ENCODE peak calls at places on chromosomes 5 and 9, in nine cellular contexts. G, Y, Q, L, W, S, U, K and V are unnamed samples.

GRCh38 chr5:176541338-176542134 is 4.3 kb upstream of the RNF44 start:
- DNase-seq in G (peak; percentile 85), Y (peak; percentile 73), Q (no peak), L (no peak), W (peak; percentile 55), S (peak; percentile 70), U (peak; percentile 66), K (no peak), V (peak; percentile 51)

GRCh38 chr9:28678097-28678496 is 1104.8 kb upstream of the C9orf72 start:
- DNase-seq in G (no peak), Y (no peak), Q (no peak), L (no peak), W (no peak), S (no peak), U (peak; percentile 49), K (no peak), V (no peak)

GRCh38 chr9:134591573-134591981 is 50.0 kb upstream of the COL5A1 start:
- DNase-seq in G (no peak), Y (no peak), Q (no peak), L (peak; percentile 53), W (no peak), S (peak; percentile 52), U (no peak), K (no peak), V (no peak)

GRCh38 chr5:132425009-132425937 is 55.8 kb downstream of the SLC22A5 start:
- DNase-seq in G (no peak), Y (no peak), Q (no peak), L (no peak), W (peak; percentile 65), S (no peak), U (no peak), K (peak; percentile 95), V (no peak)

GRCh38 chr9:34651876-34652602 is at the start of gene IL11RA:
- DNase-seq in G (peak; percentile 94), Y (peak; percentile 92), Q (no peak), L (peak; percentile 97), W (no peak), S (peak; percentile 95), U (no peak), K (peak; percentile 84), V (peak; percentile 96)

GRCh38 chr9:38138276-38138675 is 69.2 kb upstream of the SHB start:
- DNase-seq in G (peak; percentile 52), Y (no peak), Q (no peak), L (no peak), W (no peak), S (no peak), U (no peak), K (no peak), V (no peak)

GRCh38 chr9:125747053-125747764 is at the start of gene PBX3:
- DNase-seq in G (peak; percentile 83), Y (peak; percentile 79), Q (no peak), L (peak; percentile 78), W (peak; percentile 71), S (peak; percentile 53), U (peak; percentile 44), K (no peak), V (peak; percentile 56)

GRCh38 chr9:18379073-18379811 is 94.7 kb upstream of the ADAMTSL1 start:
- DNase-seq in G (no peak), Y (no peak), Q (no peak), L (no peak), W (no peak), S (no peak), U (no peak), K (peak; percentile 97), V (no peak)

GRCh38 chr5:79330071-79330470 is 94.1 kb downstream of the JMY start:
- DNase-seq in G (no peak), Y (no peak), Q (no peak), L (no peak), W (no peak), S (no peak), U (no peak), K (peak; percentile 18), V (no peak)

DNA sequence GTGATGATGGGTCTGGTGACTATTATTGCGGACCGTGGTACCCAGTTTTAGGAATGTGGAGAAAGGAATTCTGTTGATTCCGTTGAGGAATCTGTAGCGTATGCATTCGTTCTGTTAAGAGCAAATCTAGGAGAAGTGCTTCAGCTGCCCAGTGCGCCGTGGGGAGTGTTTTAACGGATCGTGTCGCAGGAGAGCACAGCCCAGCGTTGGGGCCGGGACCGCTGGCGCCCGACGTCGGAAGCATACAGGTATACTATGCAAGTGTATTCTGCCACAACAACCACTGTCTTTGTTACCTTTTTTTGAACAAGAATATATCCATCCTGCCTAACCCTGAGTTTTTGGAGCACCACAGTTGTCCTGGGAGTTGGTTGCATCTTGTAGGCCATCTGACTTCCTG is 42.7 kb downstream of the TENT4A start:
- DNase-seq in G (peak; percentile 36), Y (no peak), Q (no peak), L (peak; percentile 38), W (no peak), S (no peak), U (no peak), K (no peak), V (no peak)
- H3K36me3 ChIP-seq in G (peaks cover 63% of the 10 kb centered on the region), Y (peaks cover 42% of the 10 kb centered on the region), Q (peaks cover 50% of the 10 kb centered on the region), L (peaks cover 75% of the 10 kb centered on the region), W (peaks cover 33% of the 10 kb centered on the region), S (no peaks in the 10 kb centered on the region), U (peaks cover 66% of the 10 kb centered on the region), K (peaks cover 58% of the 10 kb centered on the region), V (peaks cover 80% of the 10 kb centered on the region)

DNA sequence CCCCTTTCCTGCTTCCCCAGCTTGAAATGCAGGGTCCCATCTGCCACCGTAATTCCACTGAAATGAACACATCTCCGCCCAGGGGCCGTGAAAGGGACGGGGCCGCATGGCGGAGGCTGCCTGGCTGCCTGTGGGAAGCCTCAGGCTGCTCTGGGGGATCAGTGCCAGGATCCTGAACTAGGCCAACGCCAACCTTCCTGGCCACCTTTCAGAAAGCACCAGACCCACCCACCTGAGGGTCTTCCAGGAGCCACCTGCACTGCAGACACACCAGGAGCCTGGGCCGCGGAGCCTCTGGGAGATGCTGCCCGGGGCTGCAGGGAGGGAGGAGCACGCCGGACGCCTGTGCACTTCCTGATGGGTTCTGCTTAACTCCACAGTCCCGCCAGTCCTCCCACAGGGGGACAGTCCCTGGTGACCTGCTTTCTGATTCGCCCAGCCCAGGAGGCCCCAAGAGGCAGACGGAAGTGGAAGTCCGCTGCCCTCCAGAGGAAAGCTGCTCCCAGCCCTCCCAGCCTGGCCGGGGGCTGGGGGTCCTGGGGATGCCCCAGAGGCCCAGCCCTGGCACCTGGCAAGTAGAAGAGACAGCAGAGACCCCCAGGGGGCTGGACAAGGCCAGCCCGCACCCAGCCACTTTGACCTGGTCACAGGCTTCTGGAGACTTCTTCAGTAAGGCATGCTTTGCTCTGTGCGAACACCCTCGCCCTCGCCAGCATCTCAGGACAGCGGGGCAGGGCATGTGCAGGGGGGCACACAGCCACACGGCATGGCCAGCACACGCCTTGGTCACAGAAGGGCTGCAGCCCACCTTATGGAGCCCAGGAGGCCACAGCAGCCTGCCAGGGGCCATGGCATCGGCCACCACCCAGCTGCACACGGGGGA is at the start of gene CARD9:
- DNase-seq in G (peak; percentile 82), Y (no peak), Q (no peak), L (no peak), W (no peak), S (no peak), U (no peak), K (no peak), V (no peak)
- H3K4me3 ChIP-seq in G (peak within 1 kb of the TSS; percentile 43), Y (no peak within 1 kb of the TSS), Q (peak within 1 kb of the TSS; percentile 28), L (peak within 1 kb of the TSS; percentile 6), W (peak within 1 kb of the TSS; percentile 60), S (peak within 1 kb of the TSS; percentile 24), U (no peak within 1 kb of the TSS), K (no peak within 1 kb of the TSS), V (peak within 1 kb of the TSS; percentile 22)

GRCh38 chr5:80860934-80861613 is 99.1 kb upstream of the RASGRF2 start:
- DNase-seq in G (no peak), Y (no peak), Q (no peak), L (no peak), W (no peak), S (no peak), U (no peak), K (peak; percentile 60), V (no peak)
- H3K36me3 ChIP-seq in G (no peaks in the 10 kb centered on the region), Y (no peaks in the 10 kb centered on the region), Q (no peaks in the 10 kb centered on the region), L (peaks cover 20% of the 10 kb centered on the region), W (no peaks in the 10 kb centered on the region), S (no peaks in the 10 kb centered on the region), U (no peaks in the 10 kb centered on the region), K (no peaks in the 10 kb centered on the region), V (no peaks in the 10 kb centered on the region)

GRCh38 chr9:127929044-127929979 is 1.3 kb downstream of the PIP5KL1 start:
- DNase-seq in G (no peak), Y (no peak), Q (no peak), L (no peak), W (no peak), S (no peak), U (no peak), K (no peak), V (no peak)

GRCh38 chr9:127925959-127926949 is 4.3 kb downstream of the PIP5KL1 start:
- DNase-seq in G (no peak), Y (no peak), Q (no peak), L (no peak), W (no peak), S (no peak), U (no peak), K (no peak), V (no peak)

GRCh38 chr9:127926961-127927456 is 3.6 kb downstream of the PIP5KL1 start:
- DNase-seq in G (no peak), Y (no peak), Q (no peak), L (no peak), W (no peak), S (no peak), U (no peak), K (no peak), V (no peak)

GRCh38 chr9:127928232-127929043 is 2.1 kb downstream of the PIP5KL1 start:
- DNase-seq in G (no peak), Y (no peak), Q (no peak), L (no peak), W (no peak), S (no peak), U (no peak), K (no peak), V (no peak)

DNA sequence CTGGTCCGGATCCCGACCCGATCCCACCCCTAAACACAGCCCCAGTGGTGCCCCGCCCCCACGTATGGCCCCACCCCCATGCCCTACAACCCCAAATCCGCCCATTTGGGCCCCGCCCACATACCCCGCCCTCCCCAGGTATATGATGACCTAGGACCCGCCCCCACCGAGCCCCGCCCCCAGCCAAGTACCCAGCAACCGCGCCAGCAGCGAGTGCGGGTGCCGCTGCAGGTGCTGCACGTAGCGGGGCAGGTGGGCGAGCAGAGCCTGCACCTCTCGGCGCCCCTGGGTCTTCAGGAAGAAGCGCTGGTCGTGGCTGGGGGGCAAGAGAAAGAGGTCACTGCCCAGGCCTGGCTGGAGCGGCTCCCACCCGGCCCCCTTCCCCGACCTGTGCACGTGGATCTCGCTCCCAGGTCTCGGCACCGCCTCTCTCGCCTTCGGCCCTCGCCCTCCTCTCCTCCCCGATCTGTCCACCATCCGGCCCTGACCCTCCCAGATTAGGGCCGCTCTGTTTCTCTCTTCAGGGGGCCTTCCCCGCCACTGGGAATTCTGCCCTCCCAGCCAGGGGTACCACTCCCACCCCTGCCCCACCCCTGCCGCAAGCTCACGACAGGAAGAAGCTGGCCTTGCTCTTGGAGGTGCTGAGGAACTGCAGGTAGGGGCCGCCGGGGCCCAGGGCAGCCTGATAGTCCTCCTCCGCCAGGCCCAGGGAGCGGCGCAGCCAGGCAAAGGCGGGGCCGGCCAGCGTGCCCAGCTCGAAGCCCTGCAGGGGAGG is 2.9 kb downstream of the PIP5KL1 start:
- DNase-seq in G (peak; percentile 90), Y (peak; percentile 21), Q (no peak), L (no peak), W (no peak), S (no peak), U (no peak), K (no peak), V (no peak)
- H3K4me3 ChIP-seq in G (peak overlapping the region; percentile 43), Y (peak overlapping the region; percentile 14), Q (peak overlapping the region; percentile 49), L (no peak overlapping the region), W (peak overlapping the region; percentile 12), S (no peak overlapping the region), U (peak overlapping the region; percentile 48), K (no peak overlapping the region), V (no peak overlapping the region)

GRCh38 chr9:120778758-120779157 is 14.5 kb downstream of the FBXW2 start:
- DNase-seq in G (no peak), Y (no peak), Q (no peak), L (no peak), W (no peak), S (no peak), U (no peak), K (no peak), V (no peak)
- H3K36me3 ChIP-seq in G (peaks cover 49% of the 10 kb centered on the region), Y (peaks cover 18% of the 10 kb centered on the region), Q (peaks cover 9% of the 10 kb centered on the region), L (peaks cover 38% of the 10 kb centered on the region), W (peaks cover 7% of the 10 kb centered on the region), S (no peaks in the 10 kb centered on the region), U (peaks cover 34% of the 10 kb centered on the region), K (peaks cover 14% of the 10 kb centered on the region), V (peaks cover 69% of the 10 kb centered on the region)